ENCODE peak calls at places on chromosomes 3 and 15, in seven cellular contexts. N is CD8-positive, alpha-beta memory T cell; H is foreskin keratinocyte; W is GM23338; R is Karpas-422; F is SK-N-SH; M is lower lobe of right lung. A is an unnamed sample.

GRCh38 chr3:44029100-44029499 is 212.6 kb upstream of the TOPAZ1 start:
- DNase-seq in N (no peak), H (no peak), W (no peak), R (no peak), F (no peak), M (no peak), A (no peak)

GRCh38 chr3:194964809-194965208 is 279.1 kb downstream of the FAM43A start:
- DNase-seq in N (no peak), H (no peak), W (peak), R (no peak), F (no peak), M (no peak), A (no peak)

GRCh38 chr3:53845881-53846133 is 412 bp downstream of the CHDH start:
- DNase-seq in N (no peak), H (no peak), W (no peak), R (no peak), F (peak), M (no peak), A (no peak)

GRCh38 chr15:101035611-101036010 is 116.5 kb downstream of the LRRK1 start:
- DNase-seq in N (no peak), H (no peak), W (no peak), R (no peak), F (no peak), M (no peak), A (no peak)

GRCh38 chr3:81301230-81301629 is 460.2 kb downstream of the GBE1 start:
- DNase-seq in N (no peak), H (no peak), W (no peak), R (no peak), F (peak), M (no peak), A (no peak)

GRCh38 chr3:38542401-38543298 is 46.5 kb downstream of the EXOG start:
- DNase-seq in N (no peak), H (no peak), W (no peak), R (no peak), F (peak), M (no peak), A (no peak)

GRCh38 chr15:101068961-101069734 is 150.0 kb downstream of the LRRK1 start:
- DNase-seq in N (no peak), H (peak), W (peak), R (no peak), F (no peak), M (peak), A (no peak)

GRCh38 chr3:190429681-190430080 is 20.0 kb downstream of the TMEM207 start:
- DNase-seq in N (no peak), H (peak), W (no peak), R (no peak), F (no peak), M (no peak), A (no peak)

GRCh38 chr3:115272036-115272824 is 125.1 kb upstream of the ZBTB20 start:
- DNase-seq in N (no peak), H (peak), W (peak), R (no peak), F (peak), M (no peak), A (no peak)

GRCh38 chr3:182182531-182182968 is 470.8 kb downstream of the SOX2 start:
- DNase-seq in N (no peak), H (peak), W (no peak), R (no peak), F (no peak), M (no peak), A (peak)

GRCh38 chr3:124431585-124431984 is 298.7 kb upstream of the UMPS start:
- DNase-seq in N (no peak), H (no peak), W (no peak), R (no peak), F (no peak), M (no peak), A (no peak)

GRCh38 chr15:34101366-34102174 is at the start of the genes EMC7 and PGBD4:
- DNase-seq in N (peak), H (peak), W (peak), R (peak), F (peak), M (peak), A (peak)

GRCh38 chr3:117399311-117400068 is 689.9 kb downstream of the TUSC7 start:
- DNase-seq in N (no peak), H (no peak), W (peak), R (no peak), F (no peak), M (no peak), A (no peak)

GRCh38 chr3:69890094-69890493 is 109.4 kb upstream of the SAMMSON start:
- DNase-seq in N (no peak), H (peak), W (no peak), R (no peak), F (no peak), M (no peak), A (peak)

GRCh38 chr3:169754711-169755110 is 10.1 kb downstream of the TERC start:
- DNase-seq in N (no peak), H (peak), W (no peak), R (peak), F (no peak), M (no peak), A (no peak)

GRCh38 chr3:32525720-32526119 is 23.1 kb upstream of the CMTM6 start:
- DNase-seq in N (no peak), H (no peak), W (no peak), R (no peak), F (no peak), M (no peak), A (no peak)
- H3K27ac ChIP-seq in N (no peak), H (no peak), W (no peak), R (no peak), F (no peak), M (no peak), A (no peak)

DNA sequence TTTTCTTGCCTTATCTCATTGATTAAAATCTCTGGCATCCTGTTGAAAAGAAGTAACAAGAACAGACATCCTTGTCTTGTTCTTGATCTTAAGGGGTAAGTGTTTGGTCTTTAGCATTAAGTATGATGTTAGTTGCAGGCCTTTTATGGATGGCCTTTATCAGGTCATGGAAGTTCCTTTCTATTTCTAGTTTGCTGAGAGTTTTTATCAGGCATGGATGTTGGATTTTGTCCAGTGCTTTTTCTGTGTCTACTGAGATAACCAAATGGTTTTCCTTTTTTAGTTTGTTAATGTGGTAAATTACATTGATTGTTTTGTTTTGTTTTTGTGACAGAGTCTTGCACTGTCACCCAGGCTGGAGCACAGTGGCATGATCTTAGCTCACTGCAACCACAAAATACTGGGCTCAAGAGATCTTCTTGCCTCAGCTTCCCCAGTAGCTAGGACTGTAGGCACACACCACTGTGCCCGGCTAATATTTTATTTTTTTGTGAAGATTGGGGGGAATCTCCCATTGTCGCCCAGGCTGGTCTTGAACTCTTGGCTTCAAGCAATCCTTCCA is 26.3 kb downstream of the MRAS start:
- DNase-seq in N (no peak), H (no peak), W (no peak), R (no peak), F (no peak), M (no peak), A (no peak)
- H3K27ac ChIP-seq in N (no peak), H (no peak), W (no peak), R (no peak), F (no peak), M (no peak), A (no peak)

DNA sequence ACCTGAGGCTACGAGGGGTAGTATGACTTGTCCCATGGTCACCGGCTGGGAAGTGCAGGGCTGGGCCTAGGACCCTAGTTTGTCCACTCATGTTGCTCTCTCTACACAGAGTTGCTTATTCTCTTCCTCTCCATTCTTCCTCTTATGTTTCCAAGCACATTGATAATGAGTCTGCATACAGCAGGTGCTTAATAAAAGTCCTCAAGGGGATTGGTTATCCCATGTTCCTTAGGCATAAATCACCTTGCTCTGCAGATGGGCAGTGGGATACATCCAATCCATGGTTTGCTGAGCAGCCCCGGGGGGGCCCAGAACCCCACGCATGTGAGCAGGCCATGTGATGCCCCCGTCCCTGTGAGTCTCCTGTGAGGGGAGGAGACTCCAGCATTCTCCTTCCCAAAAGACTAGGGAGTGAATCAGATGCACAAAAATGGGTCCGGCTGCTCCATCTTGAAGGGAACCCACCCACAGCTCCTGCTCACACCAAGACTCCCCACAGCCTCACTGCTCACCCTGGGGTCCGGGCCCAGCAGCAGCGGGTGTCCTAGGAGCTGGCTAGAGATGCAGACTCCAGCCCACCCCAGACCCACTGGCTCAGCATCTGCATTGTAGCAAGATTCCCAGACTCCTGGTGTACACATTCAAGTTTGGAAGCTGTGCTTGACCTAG is 139.9 kb downstream of the NUP210 start:
- DNase-seq in N (no peak), H (no peak), W (no peak), R (no peak), F (no peak), M (peak), A (no peak)
- H3K27ac ChIP-seq in N (no peak), H (no peak), W (no peak), R (no peak), F (no peak), M (no peak), A (no peak)

GRCh38 chr15:47388299-47388698 is 329.0 kb upstream of the SEMA6D start:
- DNase-seq in N (no peak), H (peak), W (no peak), R (no peak), F (no peak), M (no peak), A (peak)
- H3K27ac ChIP-seq in N (no peak), H (no peak), W (no peak), R (no peak), F (no peak), M (no peak), A (peak)